ENCODE peak calls at places on chromosomes 4 and X, in six cellular contexts. P, U, N, X, I and E are unnamed samples.

GRCh38 chrX:23513121-23513520 is 154.2 kb upstream of the PRDX4 start:
- DNase-seq in P (peak; percentile 57), I (no peak), U (no peak), N (no peak), X (no peak), E (no peak)

GRCh38 chr4:96228463-96228862 is 388.6 kb downstream of the PDHA2 start:
- DNase-seq in U (no peak), P (no peak), X (no peak), I (no peak), N (no peak), E (no peak)

GRCh38 chrX:130171446-130172126 is at the start of gene RAB33A:
- DNase-seq in P (peak; percentile 75), U (no peak), I (peak; percentile 21), N (peak; percentile 36), X (peak; percentile 65), E (peak; percentile 73)

GRCh38 chrX:19129694-19130093 is 7.4 kb upstream of the ADGRG2 start:
- DNase-seq in I (no peak), P (no peak), X (no peak), U (no peak), N (no peak), E (no peak)

GRCh38 chrX:44705817-44706551 is 137.8 kb upstream of the DUSP21 start:
- DNase-seq in X (no peak), I (no peak), N (no peak), U (no peak), P (no peak), E (no peak)

GRCh38 chrX:47218920-47219815 is 687 bp downstream of the CDK16 start:
- DNase-seq in N (peak; percentile 72), I (peak; percentile 69), X (peak; percentile 73), P (peak; percentile 77), U (peak; percentile 61), E (peak; percentile 91)

GRCh38 chrX:7146703-7147430 is 645 bp upstream of the STS start:
- DNase-seq in P (no peak), N (no peak), U (peak; percentile 45), X (peak; percentile 62), I (peak; percentile 54), E (no peak)

GRCh38 chrX:150365051-150365952 is 2.2 kb downstream of the MAMLD1 start:
- DNase-seq in I (peak; percentile 75), X (peak; percentile 85), U (peak; percentile 80), N (peak; percentile 74), P (peak; percentile 89), E (peak; percentile 83)

GRCh38 chrX:103774070-103774642 is 2.5 kb upstream of the PLP1 start:
- DNase-seq in N (no peak), P (peak; percentile 87), I (no peak), X (no peak), U (no peak), E (no peak)

GRCh38 chr4:31194823-31195222 is 474.7 kb downstream of the PCDH7 start:
- DNase-seq in U (no peak), P (no peak), N (no peak), I (no peak), X (no peak), E (no peak)

GRCh38 chr4:114076865-114077264 is 97.4 kb upstream of the ARSJ start:
- DNase-seq in N (no peak), X (no peak), U (no peak), I (no peak), P (no peak), E (no peak)

GRCh38 chr4:122711893-122712292 is 20.6 kb upstream of the BBS12 start:
- DNase-seq in P (no peak), N (no peak), U (no peak), I (no peak), X (no peak), E (no peak)

GRCh38 chr4:72558655-72559054 is 10.4 kb downstream of the ADAMTS3 start:
- DNase-seq in X (no peak), I (no peak), P (no peak), U (no peak), N (no peak), E (no peak)

GRCh38 chr4:15778191-15778741 is at the start of gene CD38:
- DNase-seq in X (peak; percentile 69), I (peak; percentile 33), N (peak; percentile 47), P (peak; percentile 78), U (peak; percentile 63), E (no peak)

GRCh38 chr4:139036885-139037284 is 21.3 kb downstream of the NOCT start:
- DNase-seq in P (no peak), U (no peak), I (no peak), N (no peak), X (no peak), E (no peak)

DNA sequence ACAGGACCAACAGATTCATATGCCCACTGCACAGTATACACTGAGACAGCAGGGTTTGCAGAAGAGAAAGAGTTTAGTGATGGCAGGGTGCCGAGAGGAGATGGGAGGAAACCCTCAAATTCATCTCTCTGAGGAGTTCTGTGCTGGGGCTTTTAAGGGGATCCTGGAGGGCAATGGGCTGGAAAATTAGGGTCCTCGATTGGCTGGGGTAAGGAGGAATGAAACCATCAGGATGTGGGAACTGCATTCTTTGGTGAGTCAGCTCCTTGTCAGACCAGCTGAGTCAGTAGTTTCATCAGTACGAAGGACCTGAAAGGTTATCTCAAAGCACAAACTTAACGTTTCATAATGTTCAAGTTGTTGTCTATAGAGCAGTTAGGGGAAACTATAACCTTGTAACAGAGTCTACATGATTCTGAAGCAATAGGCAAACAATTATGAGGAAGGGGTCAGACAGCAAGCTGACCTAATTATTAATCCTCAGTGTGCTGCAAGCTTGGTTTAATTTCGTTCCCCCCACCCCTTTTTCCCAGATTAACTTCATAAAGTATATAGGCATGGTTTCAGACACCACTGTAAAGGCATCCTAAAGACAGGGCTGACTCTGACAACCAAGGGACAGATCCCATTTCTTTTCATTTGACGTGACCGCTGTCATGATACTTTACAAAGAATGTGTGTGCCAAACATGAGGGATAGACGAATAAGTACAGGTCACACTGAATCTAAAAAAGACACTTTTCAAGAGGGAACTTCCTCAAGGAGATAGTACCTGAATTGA is 1.5 kb upstream of the MSMO1 start:
- DNase-seq in U (no peak), X (no peak), P (peak; percentile 59), I (no peak), N (no peak), E (no peak)
- H3K4me3 ChIP-seq in U (peak overlapping the region; percentile 93), X (peak overlapping the region; percentile 64), P (peak overlapping the region; percentile 95), I (peak overlapping the region; percentile 92), N (no peak overlapping the region), E (peak overlapping the region; percentile 96)

GRCh38 chr4:119628281-119629141 is at the start of gene PDE5A:
- DNase-seq in X (peak; percentile 89), P (peak; percentile 98), I (peak; percentile 78), N (peak; percentile 81), U (peak; percentile 82), E (peak; percentile 93)
- H3K9me3 ChIP-seq in X (no peaks in the 10 kb centered on the region), P (no peaks in the 10 kb centered on the region), I (no peaks in the 10 kb centered on the region), N (no peaks in the 10 kb centered on the region), U (no peaks in the 10 kb centered on the region), E (no peaks in the 10 kb centered on the region)

DNA sequence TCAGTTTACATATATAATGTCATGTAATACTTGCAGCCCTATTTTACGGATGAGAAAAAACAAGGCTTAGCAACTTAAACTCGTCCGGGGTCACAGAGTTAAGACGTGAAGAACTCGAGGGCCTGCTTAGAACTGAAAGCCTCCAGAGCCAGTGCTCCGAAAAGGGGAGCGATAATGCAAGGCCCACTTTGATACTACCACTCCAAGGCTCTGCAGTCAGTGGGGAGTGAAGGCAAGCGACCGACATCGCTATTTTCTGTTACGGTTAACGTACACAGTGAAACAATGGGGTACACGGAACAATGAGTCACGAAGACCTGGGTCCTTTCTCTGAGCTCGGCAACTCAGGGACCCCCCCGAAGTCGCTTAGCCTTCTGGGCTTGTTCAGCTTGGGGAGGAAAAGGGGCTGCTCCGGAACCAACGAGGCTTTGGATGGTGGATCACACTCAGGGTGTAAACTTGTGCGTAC is 957 bp downstream of the PPA2 start:
- DNase-seq in U (no peak), N (no peak), X (no peak), I (no peak), P (no peak), E (peak; percentile 44)
- H3K4me3 ChIP-seq in U (peak overlapping the region; percentile 92), N (peak overlapping the region; percentile 94), X (peak overlapping the region; percentile 94), I (peak overlapping the region; percentile 85), P (peak overlapping the region; percentile 95), E (peak overlapping the region; percentile 92)

GRCh38 chr4:54025582-54025981 is 38.8 kb downstream of the CHIC2 start:
- DNase-seq in P (no peak), X (no peak), U (no peak), I (no peak), N (no peak), E (no peak)
- H3K9me3 ChIP-seq in P (peaks cover 12% of the 10 kb centered on the region), X (no peaks in the 10 kb centered on the region), U (no peaks in the 10 kb centered on the region), I (no peaks in the 10 kb centered on the region), N (no peaks in the 10 kb centered on the region), E (no peaks in the 10 kb centered on the region)

DNA sequence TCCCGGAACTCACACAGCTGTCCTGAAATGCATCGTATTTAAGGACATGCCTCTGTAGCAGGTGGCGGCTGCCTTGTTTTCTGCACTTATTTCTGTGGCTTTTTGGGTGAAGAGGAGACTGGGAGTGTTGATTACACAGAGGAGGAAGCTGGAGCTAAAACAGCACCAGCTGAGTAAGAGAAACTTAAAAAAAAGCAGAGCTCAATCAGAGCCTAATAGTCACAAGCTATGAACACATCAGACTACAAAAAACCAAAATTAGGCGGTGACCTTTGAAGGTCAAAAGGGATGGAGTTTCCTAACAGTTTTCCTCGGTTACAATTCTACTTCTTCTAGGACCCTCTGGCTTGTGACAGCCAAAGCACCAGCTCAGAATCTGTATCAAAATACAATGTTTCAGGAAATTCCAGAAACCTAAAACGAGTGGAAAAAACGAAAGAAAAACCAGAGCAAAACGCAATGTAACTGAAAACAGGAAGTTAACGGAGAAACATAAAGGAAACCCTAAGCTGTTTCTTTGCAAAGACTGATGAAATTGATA is 13.5 kb downstream of the PRKX start:
- DNase-seq in P (no peak), X (no peak), I (no peak), U (no peak), N (no peak), E (no peak)
- H3K4me3 ChIP-seq in P (no peak overlapping the region), X (peak overlapping the region; percentile 42), I (peak overlapping the region; percentile 40), U (peak overlapping the region; percentile 2), N (peak overlapping the region; percentile 9), E (peak overlapping the region; percentile 68)

DNA sequence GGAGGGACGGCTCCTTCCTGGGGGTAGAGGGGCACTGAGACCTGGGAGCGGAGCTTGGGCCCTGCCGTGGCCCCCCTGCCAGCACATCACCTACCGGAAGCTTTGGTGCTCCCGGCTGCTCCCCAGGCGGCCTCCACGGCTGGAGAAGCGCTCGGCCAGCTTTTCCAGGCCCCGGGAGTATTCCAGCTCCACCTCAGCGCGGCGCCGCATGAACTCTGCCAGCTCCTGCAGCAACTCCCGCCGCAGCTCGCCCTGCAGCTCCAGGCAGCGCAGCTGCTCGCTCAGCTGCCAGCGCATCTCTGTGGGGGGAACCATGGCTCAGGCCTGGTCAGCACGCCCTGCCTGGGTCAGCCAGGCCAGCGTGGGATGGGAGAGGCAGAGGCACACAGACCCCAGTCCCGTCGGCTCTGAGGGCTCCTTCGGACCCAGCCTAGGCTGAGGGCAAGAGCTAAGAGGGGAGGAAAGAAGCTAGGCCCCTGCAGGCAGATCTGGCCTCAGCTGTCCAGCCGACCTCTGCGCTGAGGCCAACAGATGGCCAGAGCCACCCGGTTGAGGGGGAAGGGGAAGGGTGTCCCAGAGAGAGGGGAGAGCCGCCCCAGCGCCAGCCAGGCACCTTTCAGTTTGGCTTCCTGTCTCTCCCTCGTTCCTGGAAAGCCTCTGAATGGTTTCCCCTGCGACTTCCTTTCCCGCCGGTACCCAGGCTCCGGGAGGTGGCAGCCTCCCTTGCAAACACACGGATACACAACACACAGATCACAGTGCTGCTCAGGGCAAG is 4.4 kb downstream of the ARHGAP4 start:
- DNase-seq in X (no peak), I (no peak), N (peak; percentile 40), P (no peak), U (no peak), E (peak; percentile 81)
- H3K9me3 ChIP-seq in X (no peaks in the 10 kb centered on the region), I (no peaks in the 10 kb centered on the region), N (no peaks in the 10 kb centered on the region), P (no peaks in the 10 kb centered on the region), U (no peaks in the 10 kb centered on the region), E (no peaks in the 10 kb centered on the region)